ENCODE peak calls at places on chromosome 20, in five cellular contexts. H is progenitor cell of endocrine pancreas; T is heart right ventricle; D is activated CD8-positive, alpha-beta T cell treated with anti-CD3 and anti-CD28 coated beads for 36 hours; S is heart left ventricle. O is an unnamed sample.

GRCh38 chr20:21190866-21191265 is 65.0 kb downstream of the KIZ start:
- DNase-seq in H (no peak), T (no peak), D (no peak), S (no peak), O (no peak)

GRCh38 chr20:2606507-2607006 is 45.9 kb upstream of the NOP56 start:
- DNase-seq in H (no peak), T (no peak), D (no peak), S (no peak), O (no peak)

GRCh38 chr20:4134355-4134834 is 119.0 kb upstream of the RNF24 start:
- DNase-seq in H (no peak), T (no peak), D (no peak), S (no peak), O (no peak)

GRCh38 chr20:2314759-2315439 is 19.1 kb downstream of the TGM3 start:
- DNase-seq in H (no peak), T (peak; percentile 42), D (no peak), S (peak; percentile 54), O (no peak)

GRCh38 chr20:17825251-17825691 is 125.5 kb downstream of the BANF2 start:
- DNase-seq in H (no peak), T (peak; percentile 35), D (no peak), S (peak; percentile 48), O (no peak)

GRCh38 chr20:8492182-8492581 is 360.1 kb downstream of the PLCB1 start:
- DNase-seq in H (no peak), T (no peak), D (no peak), S (no peak), O (no peak)

GRCh38 chr20:53926428-53927028 is 143.9 kb downstream of the BCAS1 start:
- DNase-seq in H (no peak), T (no peak), D (peak; percentile 49), S (no peak), O (peak; percentile 46)

GRCh38 chr20:54172856-54173652 is 732 bp downstream of the CYP24A1 start:
- DNase-seq in H (no peak), T (no peak), D (peak; percentile 30), S (no peak), O (no peak)

GRCh38 chr20:64093013-64093503 is 8.9 kb upstream of the LKAAEAR1 start:
- DNase-seq in H (no peak), T (no peak), D (no peak), S (no peak), O (no peak)

GRCh38 chr20:53162251-53162835 is 190.2 kb downstream of the TSHZ2 start:
- DNase-seq in H (no peak), T (peak; percentile 5), D (peak; percentile 10), S (no peak), O (no peak)

GRCh38 chr20:49712918-49713778 is 530 bp downstream of the B4GALT5 start:
- DNase-seq in H (peak; percentile 42), T (peak; percentile 44), D (peak; percentile 33), S (peak; percentile 39), O (no peak)
- TF ChIP-seq CTCF in H (no peak), T (no peak), D (no peak), S (no peak), O (no peak)

DNA sequence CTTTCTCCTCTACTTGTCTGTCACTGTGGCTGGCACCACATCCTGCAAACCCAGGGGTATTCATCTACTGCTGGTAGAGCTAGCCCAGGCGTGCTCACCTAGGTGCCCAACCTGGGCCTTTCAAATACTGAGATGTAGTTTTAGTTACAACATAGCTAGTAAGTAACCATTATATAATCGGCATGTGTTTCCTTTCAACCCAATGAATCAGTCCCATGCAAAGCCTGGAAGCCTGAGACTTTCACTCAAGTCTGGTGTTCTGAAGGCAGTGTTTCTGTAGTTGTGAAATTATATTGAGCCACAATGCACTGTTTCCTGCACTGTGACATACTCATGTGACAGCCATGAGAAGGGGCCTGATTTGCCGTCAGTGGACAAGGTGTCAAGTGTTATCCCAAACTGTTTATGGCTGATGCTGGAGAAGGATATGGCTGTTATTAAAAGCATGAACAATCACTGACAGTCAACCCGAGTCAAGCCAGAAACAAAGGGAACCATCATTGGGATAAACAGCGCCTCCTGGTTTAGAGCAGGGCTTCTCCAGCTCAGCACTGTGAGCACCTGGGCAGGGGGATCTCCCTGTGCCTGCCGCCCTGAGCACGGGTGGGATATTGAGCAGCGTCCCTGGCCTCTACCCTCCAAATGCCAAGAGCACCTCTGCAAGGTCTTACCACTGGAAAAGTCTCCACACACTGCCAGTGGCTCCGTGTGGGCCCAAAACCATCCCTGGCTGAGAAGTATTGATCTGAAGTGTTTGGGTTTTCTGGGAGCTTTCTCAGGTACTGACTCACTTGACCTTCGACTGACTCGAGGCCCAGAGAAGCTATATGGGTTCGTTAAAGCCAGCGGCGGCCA is 1.6 kb downstream of the PSMA7 start:
- DNase-seq in H (no peak), T (no peak), D (peak; percentile 51), S (no peak), O (no peak)
- TF ChIP-seq CTCF in H (peak; percentile 30), T (no peak), D (no peak), S (peak; percentile 29), O (peak; percentile 23)

GRCh38 chr20:9503530-9504251 is 10.7 kb upstream of the LAMP5 start:
- DNase-seq in H (no peak), T (no peak), D (no peak), S (no peak), O (no peak)
- TF ChIP-seq CTCF in H (no peak), T (no peak), D (no peak), S (no peak), O (no peak)

DNA sequence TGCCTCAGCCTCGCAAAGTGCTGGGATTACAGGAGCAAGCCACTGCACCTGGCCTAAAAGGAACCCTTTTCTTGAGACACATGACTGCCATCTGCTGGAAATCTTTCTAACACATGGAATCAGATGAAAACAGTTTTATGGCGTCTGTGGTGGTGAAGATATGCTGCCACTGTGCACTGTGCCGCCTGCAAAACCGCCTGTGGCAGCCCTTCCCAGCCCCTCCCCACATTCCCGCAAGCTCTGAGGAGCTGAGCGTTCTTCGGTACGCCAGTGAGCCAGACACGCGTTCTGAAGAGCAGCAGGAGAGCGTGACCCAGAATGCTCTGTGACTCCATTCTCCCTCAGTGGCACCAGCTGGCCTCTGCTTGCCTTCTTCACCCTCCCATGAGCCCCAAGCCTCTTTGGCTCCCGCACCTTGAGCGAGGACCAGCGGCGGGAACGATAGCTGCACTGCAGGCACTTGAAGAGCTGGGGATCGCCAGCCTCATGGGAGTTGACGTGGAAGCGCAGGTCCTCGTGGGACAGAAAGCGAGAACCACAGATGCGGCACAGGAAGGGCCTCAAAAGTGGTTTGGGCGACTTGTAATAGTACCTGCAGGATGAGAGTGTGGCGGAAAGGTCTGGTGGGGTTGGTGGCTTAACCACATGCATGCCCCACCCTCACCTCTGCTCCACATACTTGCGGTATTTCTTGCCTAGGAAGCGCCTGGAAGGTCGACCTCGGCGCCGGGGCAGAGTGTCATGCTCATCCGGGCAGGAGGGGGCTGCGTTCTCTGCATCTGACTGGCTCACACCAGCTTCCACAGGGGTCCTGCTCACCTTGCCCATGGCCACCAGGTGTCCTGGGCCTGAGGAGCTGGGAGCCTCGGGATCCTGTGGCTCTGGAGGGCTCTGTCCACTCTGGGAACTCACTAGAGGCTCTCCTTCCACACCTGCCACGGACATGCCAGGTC is 8.7 kb downstream of the ZNF335 start:
- DNase-seq in H (no peak), T (no peak), D (no peak), S (no peak), O (no peak)
- TF ChIP-seq CTCF in H (peak; percentile 46), T (peak; percentile 21), D (no peak), S (no peak), O (no peak)

DNA sequence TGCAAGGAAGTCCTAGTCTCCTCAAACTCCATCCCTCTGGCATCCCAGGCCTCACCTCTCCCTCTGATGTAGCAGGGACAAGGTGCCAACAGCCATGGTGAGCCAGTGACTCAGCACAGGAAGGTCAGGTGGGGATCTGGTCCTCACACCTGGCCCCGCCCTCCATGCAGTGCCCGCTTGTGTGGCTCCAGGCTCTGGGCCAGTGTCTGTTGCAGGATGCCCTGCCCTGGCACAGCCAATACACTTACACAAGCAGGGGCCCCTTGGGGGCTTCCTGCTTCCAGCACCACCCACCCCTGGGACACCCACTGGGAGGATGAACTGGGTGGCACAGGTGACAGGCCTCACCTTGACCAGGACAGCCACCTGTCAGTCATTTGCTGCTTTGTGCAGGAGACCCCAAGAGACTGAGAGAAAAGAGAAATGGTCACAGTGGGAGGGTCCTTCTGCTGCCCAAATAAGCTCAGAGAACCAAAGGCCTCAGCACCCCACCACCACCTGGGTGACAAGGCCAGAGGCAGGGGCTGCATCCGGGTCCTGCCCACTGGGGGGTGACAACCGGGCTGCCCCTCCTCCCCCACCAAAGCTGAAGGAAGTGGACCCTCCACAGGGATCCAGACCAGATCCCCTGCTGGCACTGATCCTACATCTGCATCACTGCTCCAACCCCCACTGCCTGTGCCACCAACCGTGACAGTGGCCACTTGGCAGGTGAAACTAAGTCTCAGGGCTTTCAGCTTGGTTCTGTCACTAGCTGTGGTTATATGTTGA is 658.8 kb upstream of the DEFB115 start:
- DNase-seq in H (no peak), T (no peak), D (no peak), S (no peak), O (no peak)
- TF ChIP-seq CTCF in H (no peak), T (no peak), D (no peak), S (no peak), O (no peak)

GRCh38 chr20:23103284-23104018 is 17.3 kb upstream of the CD93 start:
- DNase-seq in H (no peak), T (no peak), D (no peak), S (no peak), O (no peak)

GRCh38 chr20:23108871-23109270 is 22.7 kb upstream of the CD93 start:
- DNase-seq in H (no peak), T (no peak), D (no peak), S (no peak), O (no peak)

GRCh38 chr20:23101696-23102095 is 15.6 kb upstream of the CD93 start:
- DNase-seq in H (no peak), T (no peak), D (no peak), S (no peak), O (no peak)

GRCh38 chr20:23106271-23106851 is 20.2 kb upstream of the CD93 start:
- DNase-seq in H (no peak), T (peak; percentile 44), D (no peak), S (peak; percentile 33), O (no peak)

DNA sequence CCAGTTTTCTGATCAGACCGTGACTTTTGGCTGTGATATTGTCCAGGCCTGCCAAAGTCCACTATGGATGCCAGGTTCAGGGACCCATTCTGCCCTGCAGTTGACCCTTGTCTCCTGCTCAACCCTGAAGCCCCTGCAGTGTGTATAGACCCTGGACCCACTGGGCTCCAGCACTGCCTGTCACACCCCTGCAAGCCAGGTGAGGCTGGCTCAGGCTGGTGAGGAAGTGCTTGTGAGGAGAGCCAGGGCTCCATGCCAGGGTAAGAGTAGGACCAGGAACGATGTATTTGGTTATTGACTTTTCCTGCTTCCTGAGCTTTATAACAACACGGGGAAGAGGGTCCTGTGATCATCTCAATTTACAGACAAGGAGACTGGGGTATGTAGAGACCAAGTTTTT is 19.1 kb upstream of the CD93 start:
- DNase-seq in H (no peak), T (no peak), D (no peak), S (no peak), O (no peak)
- TF ChIP-seq CTCF in H (no peak), T (no peak), D (no peak), S (no peak), O (no peak)

DNA sequence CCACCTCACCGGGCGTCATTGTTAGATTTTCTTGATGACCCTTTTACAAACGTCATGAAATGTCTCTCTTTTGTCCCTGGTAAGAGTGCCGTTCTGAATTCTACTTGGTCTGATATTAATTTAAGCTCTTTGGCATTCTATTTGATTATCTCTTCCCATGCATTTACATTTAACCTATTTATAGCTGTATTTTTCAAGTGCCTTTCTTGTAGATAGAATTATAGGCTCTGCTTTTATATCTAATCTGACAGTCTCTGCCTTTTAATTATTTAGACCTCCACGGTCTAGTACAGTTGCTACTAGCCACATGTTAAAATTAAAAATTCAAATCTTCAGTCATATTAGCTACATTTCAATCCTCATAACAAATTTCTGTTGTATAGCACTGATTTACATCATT is 12.6 kb downstream of the RAB22A start:
- DNase-seq in H (no peak), T (no peak), D (no peak), S (no peak), O (no peak)
- TF ChIP-seq CTCF in H (no peak), T (no peak), D (no peak), S (no peak), O (no peak)

O was measured in GM20000.